ENCODE peak calls at places on chromosomes 16 and 17, in nine cellular contexts. O is AG04450, K is HFFc6, B is NCI-H1436 treated with DMSO at 0.1 percent for 48 hours, G is lung, W is ACHN, M is activated T-cell treated with anti-CD3 and anti-CD28 coated beads for 48 hours, E is fibroblast of pulmonary artery, X is lower leg skin. H is an unnamed sample.

GRCh38 chr16:76899767-76900166 is 291.2 kb upstream of the MON1B start:
- DNase-seq in W (no peak), B (no peak), E (no peak), M (no peak), X (no peak), O (no peak), G (no peak), K (no peak), H (no peak)

GRCh38 chr17:45038771-45039634 is 12.4 kb downstream of the DCAKD start:
- DNase-seq in G (no peak), W (no peak), X (no peak), K (no peak), M (no peak), B (no peak), E (peak; percentile 66), O (no peak), H (no peak)

GRCh38 chr16:78985736-78986605 is 614.6 kb downstream of the MAF start:
- DNase-seq in W (no peak), E (no peak), O (no peak), K (no peak), X (no peak), G (no peak), B (no peak), M (no peak), H (no peak)

GRCh38 chr17:14760719-14761425 is 460.0 kb downstream of the HS3ST3B1 start:
- DNase-seq in M (no peak), G (no peak), W (no peak), E (no peak), O (no peak), X (no peak), B (no peak), K (no peak), H (no peak)

GRCh38 chr16:585351-585750 is 4.5 kb upstream of the RAB40C start:
- DNase-seq in K (no peak), M (no peak), B (no peak), O (no peak), W (peak; percentile 26), X (no peak), E (no peak), G (no peak), H (no peak)

GRCh38 chr16:88408561-88408960 is 25.8 kb downstream of the ZNF469 start:
- DNase-seq in K (no peak), W (no peak), O (no peak), G (no peak), E (no peak), B (no peak), X (no peak), M (no peak), H (no peak)

GRCh38 chr17:37081287-37081686 is 132.5 kb downstream of the AATF start:
- DNase-seq in O (no peak), K (no peak), X (no peak), B (no peak), G (no peak), E (peak; percentile 66), M (no peak), W (no peak), H (no peak)

GRCh38 chr17:50690887-50691549 is 16.7 kb downstream of the ANKRD40 start:
- DNase-seq in K (no peak), M (no peak), G (no peak), O (no peak), W (no peak), B (no peak), X (no peak), E (no peak), H (no peak)

GRCh38 chr17:13420294-13421277 is 181.1 kb downstream of the HS3ST3A1 start:
- DNase-seq in O (peak; percentile 55), X (no peak), E (peak; percentile 90), M (no peak), W (peak; percentile 33), K (peak; percentile 75), B (no peak), G (no peak), H (no peak)

GRCh38 chr17:1047886-1048470 is 51.0 kb downstream of the TIMM22 start:
- DNase-seq in K (no peak), E (no peak), W (no peak), G (no peak), B (no peak), O (no peak), M (no peak), X (no peak), H (no peak)

GRCh38 chr17:17496189-17497064 is at the start of gene RASD1:
- DNase-seq in M (peak; percentile 85), E (peak; percentile 84), O (peak; percentile 56), X (peak; percentile 86), K (peak; percentile 81), W (peak; percentile 84), B (peak; percentile 28), G (peak; percentile 89), H (peak; percentile 98)

GRCh38 chr17:57723427-57724037 is 21.6 kb downstream of the CCDC182 start:
- DNase-seq in E (no peak), W (peak; percentile 91), K (no peak), G (no peak), B (no peak), M (no peak), O (no peak), X (no peak), H (no peak)

GRCh38 chr17:45106101-45106500 is 26.2 kb downstream of the PLCD3 start:
- DNase-seq in W (no peak), E (no peak), K (no peak), O (no peak), M (no peak), X (no peak), B (no peak), G (no peak), H (no peak)

GRCh38 chr16:13270602-13271001 is 369.2 kb downstream of the SHISA9 start:
- DNase-seq in B (no peak), O (no peak), E (no peak), X (no peak), W (no peak), M (no peak), G (no peak), K (no peak), H (no peak)

GRCh38 chr17:258906-259305 is 77.5 kb upstream of the DOC2B start:
- DNase-seq in X (no peak), O (no peak), K (no peak), B (no peak), E (no peak), W (no peak), G (no peak), M (no peak), H (no peak)

GRCh38 chr16:67447508-67448076 is 16.7 kb downstream of the HSD11B2 start:
- DNase-seq in E (peak; percentile 75), M (peak; percentile 69), K (no peak), B (no peak), W (peak; percentile 72), O (peak; percentile 37), G (peak; percentile 51), X (no peak), H (peak; percentile 80)

GRCh38 chr16:49499018-49499785 is 125.6 kb downstream of the C16orf78 start:
- DNase-seq in W (no peak), E (no peak), X (no peak), B (no peak), O (no peak), G (no peak), M (no peak), K (no peak), H (no peak)

GRCh38 chr17:27870345-27870744 is 22.8 kb downstream of the LYRM9 start:
- DNase-seq in G (no peak), O (no peak), X (no peak), K (no peak), M (no peak), B (no peak), E (no peak), W (no peak), H (no peak)

GRCh38 chr16:159136-159849 is 6.5 kb upstream of the HBM start:
- DNase-seq in B (no peak), E (no peak), X (no peak), G (no peak), M (no peak), K (no peak), O (no peak), W (no peak), H (no peak)

GRCh38 chr17:28335201-28335958 is at the start of the genes IFT20 and TNFAIP1:
- DNase-seq in M (peak; percentile 94), G (peak; percentile 99), K (peak; percentile 100), B (peak; percentile 100), X (peak; percentile 99), W (peak; percentile 100), O (peak; percentile 100), E (peak; percentile 100), H (peak; percentile 98)

GRCh38 chr16:28193530-28194423 is 18.0 kb downstream of the XPO6 start:
- DNase-seq in X (no peak), M (no peak), K (peak; percentile 93), W (peak; percentile 78), G (no peak), E (peak; percentile 89), B (no peak), O (peak; percentile 90), H (no peak)

GRCh38 chr16:12893050-12893750 is 8.2 kb upstream of the SHISA9 start:
- DNase-seq in B (no peak), G (no peak), K (no peak), E (no peak), X (no peak), O (no peak), W (no peak), M (no peak), H (no peak)

H was measured in GM12891.